ENCODE peak calls at places on chromosomes 5 and 9, in five cellular contexts. N is fibroblast of pulmonary artery, G is tibial nerve, E is cardiac muscle cell, R is endothelial cell. T is an unnamed sample.

GRCh38 chr5:61467766-61468482 is 135.9 kb downstream of the ZSWIM6 start:
- DNase-seq in G (no peak), E (no peak), N (peak), R (no peak), T (no peak)

GRCh38 chr9:21081999-21082398 is 4.3 kb upstream of the IFNB1 start:
- DNase-seq in N (no peak), G (no peak), R (no peak), E (no peak), T (no peak)

GRCh38 chr9:22050924-22051323 is 41.8 kb upstream of the CDKN2B start:
- DNase-seq in E (no peak), G (no peak), R (no peak), N (no peak), T (peak)

GRCh38 chr5:132782101-132782500 is 5.1 kb upstream of the SEPTIN8 start:
- DNase-seq in G (no peak), E (no peak), R (no peak), N (peak), T (no peak)

GRCh38 chr5:80668016-80668969 is 13.5 kb upstream of the DHFR start:
- DNase-seq in N (no peak), E (no peak), R (no peak), G (no peak), T (peak)

GRCh38 chr9:83291196-83291595 is 228.3 kb upstream of the RASEF start:
- DNase-seq in R (no peak), G (no peak), N (no peak), E (no peak), T (no peak)

GRCh38 chr5:131068893-131069643 is 96.0 kb downstream of the HINT1 start:
- DNase-seq in N (no peak), E (peak), G (no peak), R (no peak), T (peak)

GRCh38 chr9:110619831-110620230 is 40.3 kb upstream of the SVEP1 start:
- DNase-seq in N (peak), G (no peak), R (no peak), E (no peak), T (no peak)

GRCh38 chr9:129702563-129702962 is 37.1 kb downstream of the PRRX2 start:
- DNase-seq in G (no peak), N (peak), E (no peak), R (no peak), T (no peak)

GRCh38 chr5:92836861-92837755 is 743.9 kb downstream of the NR2F1-AS1 start:
- DNase-seq in G (no peak), N (peak), R (no peak), E (no peak), T (no peak)

GRCh38 chr5:149930060-149930753 is 14.4 kb downstream of the PDE6A start:
- DNase-seq in E (no peak), G (no peak), R (no peak), N (peak), T (no peak)

GRCh38 chr5:59238126-59238902 is 655.2 kb downstream of the PDE4D start:
- DNase-seq in N (no peak), G (no peak), R (no peak), E (no peak), T (peak)

GRCh38 chr9:88746744-88747398 is 211.9 kb downstream of the NXNL2 start:
- DNase-seq in G (no peak), N (no peak), R (peak), E (no peak), T (no peak)

GRCh38 chr5:35242695-35243258 is 12.5 kb upstream of the PRLR start:
- DNase-seq in E (no peak), R (no peak), N (no peak), G (no peak), T (no peak)

GRCh38 chr5:143245929-143246561 is 157.4 kb downstream of the NR3C1 start:
- DNase-seq in R (no peak), N (peak), E (no peak), G (no peak), T (no peak)

GRCh38 chr9:97405551-97405950 is 6.3 kb upstream of the TDRD7 start:
- DNase-seq in R (no peak), N (no peak), G (no peak), E (no peak), T (no peak)

DNA sequence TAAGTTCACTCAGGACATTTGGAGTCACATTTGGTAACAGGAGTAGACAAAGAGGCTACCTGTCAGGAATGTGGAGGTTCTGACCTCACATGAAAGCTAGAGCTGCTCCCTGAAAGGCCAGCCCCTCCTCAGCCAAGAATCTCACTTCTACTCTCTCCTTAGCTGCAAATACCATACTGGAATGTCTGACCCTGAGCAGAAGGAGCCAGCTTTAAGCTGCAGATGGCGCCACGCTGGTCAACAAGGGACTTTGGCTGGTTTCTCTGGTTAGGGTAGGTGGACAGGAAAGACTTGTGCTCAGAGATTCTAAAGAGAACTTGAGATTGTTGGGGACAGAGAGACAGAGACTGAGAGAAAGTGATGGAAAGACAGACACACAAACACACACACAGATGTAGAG is 21.9 kb downstream of the ASTN2 start:
- DNase-seq in E (no peak), G (no peak), R (peak), N (no peak), T (no peak)
- TF ChIP-seq CTCF in E (no peak), G (no peak), R (no peak), N (no peak), T (no peak)

GRCh38 chr5:135010502-135011354 is 23.3 kb downstream of the PITX1 start:
- DNase-seq in E (no peak), N (no peak), R (no peak), G (no peak), T (no peak)
- TF ChIP-seq CTCF in E (peak), N (no peak), R (no peak), G (no peak), T (no peak)

GRCh38 chr5:217860-218456 is at the start of the genes CCDC127 and SDHA:
- DNase-seq in R (peak), G (peak), N (peak), E (peak), T (peak)
- TF ChIP-seq CTCF in R (no peak), G (peak), N (peak), E (peak), T (peak)

GRCh38 chr9:131216806-131217205 is 59.5 kb downstream of the FAM78A start:
- DNase-seq in E (no peak), G (no peak), N (no peak), R (no peak), T (no peak)
- TF ChIP-seq CTCF in E (no peak), G (no peak), N (no peak), R (no peak), T (no peak)

DNA sequence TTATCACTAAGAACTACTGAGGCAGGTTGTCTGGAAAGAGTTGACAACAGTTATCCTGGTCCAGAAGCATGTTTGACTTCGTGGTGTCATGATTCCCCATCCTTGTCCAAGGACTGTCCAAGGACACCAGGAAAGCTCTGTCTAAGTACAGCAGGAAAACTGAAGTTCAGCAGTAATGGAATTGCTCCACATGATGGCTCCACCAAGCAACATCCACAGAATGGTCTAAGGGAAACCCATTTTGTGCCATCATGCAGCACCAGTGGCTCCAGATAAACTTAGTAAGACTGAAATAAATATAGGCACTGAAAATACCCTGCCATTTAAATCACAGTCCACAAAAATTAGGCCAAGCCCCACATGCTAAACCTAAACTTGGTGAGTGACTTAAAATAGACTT is 192.8 kb downstream of the CDH18 start:
- DNase-seq in G (no peak), E (no peak), R (no peak), N (peak), T (no peak)
- TF ChIP-seq CTCF in G (no peak), E (peak), R (no peak), N (peak), T (no peak)